ENCODE peak calls at places on chromosomes 6 and 20, in nine cellular contexts. D, Y, L, J, K, R, E, N and V are unnamed samples. For H3K4me1, the result is how much of the 10 kb centered on the place peaks cover.

GRCh38 chr6:14502551-14502950 is 385.0 kb downstream of the CD83 start:
- DNase-seq in L (no peak), K (no peak), E (no peak), D (no peak), N (no peak), J (no peak), R (no peak), Y (no peak), V (no peak)

GRCh38 chr6:73382462-73383113 is 12.0 kb upstream of the DDX43 start:
- DNase-seq in D (peak), L (no peak), E (no peak), N (no peak), Y (no peak), J (no peak), K (no peak), R (no peak), V (no peak)

GRCh38 chr20:51416532-51417244 is 125.8 kb downstream of the NFATC2 start:
- DNase-seq in N (no peak), E (no peak), R (no peak), K (no peak), D (no peak), Y (no peak), L (no peak), J (no peak), V (no peak)

GRCh38 chr20:13771853-13772453 is 12.8 kb downstream of the ESF1 start:
- DNase-seq in Y (peak), E (no peak), J (no peak), R (peak), N (no peak), D (peak), L (no peak), K (no peak), V (no peak)

GRCh38 chr20:37345339-37346231 is at the start of gene SRC:
- DNase-seq in Y (peak), R (peak), D (peak), K (peak), J (peak), E (peak), L (peak), N (no peak), V (peak)

GRCh38 chr20:50762045-50762422 is 30.7 kb downstream of the PARD6B start:
- DNase-seq in E (no peak), R (no peak), J (no peak), Y (no peak), L (no peak), D (no peak), N (no peak), K (no peak), V (no peak)

GRCh38 chr6:120108061-120108795 is 758.7 kb upstream of the MAN1A1 start:
- DNase-seq in N (no peak), L (no peak), D (no peak), K (no peak), R (no peak), J (no peak), E (no peak), Y (no peak), V (no peak)

GRCh38 chr6:17780071-17780470 is 73.3 kb upstream of the NUP153 start:
- DNase-seq in Y (no peak), R (no peak), D (no peak), L (no peak), N (no peak), J (no peak), K (no peak), E (no peak), V (no peak)

GRCh38 chr6:121522265-121522664 is 86.8 kb downstream of the GJA1 start:
- DNase-seq in L (no peak), N (peak), K (no peak), R (peak), D (peak), E (no peak), J (no peak), Y (no peak), V (no peak)

GRCh38 chr20:45096781-45097180 is 4.1 kb downstream of the KCNS1 start:
- DNase-seq in E (no peak), K (no peak), J (no peak), L (no peak), D (no peak), N (no peak), R (no peak), Y (no peak), V (no peak)

GRCh38 chr6:153051801-153052200 is 49.3 kb upstream of the MTRF1L start:
- DNase-seq in J (no peak), N (no peak), K (no peak), Y (no peak), E (no peak), L (no peak), R (no peak), D (no peak), V (no peak)

GRCh38 chr6:57423468-57423867 is 106.0 kb downstream of the PRIM2 start:
- DNase-seq in N (no peak), Y (no peak), D (peak), E (no peak), K (peak), J (peak), L (no peak), R (no peak), V (no peak)

GRCh38 chr6:153087436-153087835 is 43.6 kb downstream of the RGS17 start:
- DNase-seq in Y (no peak), N (no peak), D (no peak), E (no peak), R (no peak), K (no peak), L (no peak), J (no peak), V (no peak)

GRCh38 chr6:2351807-2352431 is 106.5 kb upstream of the GMDS start:
- DNase-seq in L (no peak), Y (no peak), R (no peak), E (no peak), N (no peak), J (no peak), K (no peak), D (no peak), V (no peak)

GRCh38 chr6:5084787-5085637 is at the start of gene PPP1R3G:
- DNase-seq in J (peak), E (no peak), R (peak), K (no peak), L (peak), Y (no peak), D (peak), N (no peak), V (peak)

GRCh38 chr6:49980898-49981297 is 11.5 kb upstream of the DEFB113 start:
- DNase-seq in Y (no peak), E (no peak), N (no peak), J (no peak), D (peak), R (no peak), L (no peak), K (no peak), V (no peak)

GRCh38 chr6:113381957-113382356 is 475.2 kb upstream of the MARCKS start:
- DNase-seq in L (no peak), E (no peak), Y (no peak), J (no peak), N (no peak), K (no peak), R (peak), D (peak), V (peak)

GRCh38 chr6:111727798-111728197 is 122.1 kb upstream of the TRAF3IP2 start:
- DNase-seq in N (no peak), Y (no peak), E (no peak), L (no peak), R (no peak), D (peak), J (no peak), K (no peak), V (no peak)

GRCh38 chr6:170147056-170147787 is 143.7 kb downstream of the DLL1 start:
- DNase-seq in E (peak), R (no peak), K (no peak), D (no peak), J (no peak), L (no peak), Y (no peak), N (no peak), V (no peak)

GRCh38 chr6:80223743-80224212 is 117.3 kb downstream of the BCKDHB start:
- DNase-seq in D (no peak), R (no peak), Y (no peak), J (no peak), K (no peak), N (no peak), L (no peak), E (no peak), V (no peak)

GRCh38 chr20:36312724-36313441 is 6.7 kb downstream of the DLGAP4 start:
- DNase-seq in L (no peak), D (no peak), K (no peak), Y (no peak), E (peak), N (no peak), R (no peak), J (no peak), V (no peak)

GRCh38 chr6:83853968-83854501 is 875 bp downstream of the RIPPLY2 start:
- DNase-seq in L (no peak), J (peak), E (no peak), R (no peak), K (no peak), Y (no peak), N (no peak), D (no peak), V (no peak)

GRCh38 chr6:155330133-155330734 is 15.9 kb upstream of the TFB1M start:
- DNase-seq in E (no peak), L (no peak), N (no peak), D (no peak), K (no peak), R (no peak), J (no peak), Y (no peak), V (no peak)

GRCh38 chr6:30679765-30680535 is 6.5 kb downstream of the PPP1R18 start:
- DNase-seq in D (no peak), K (no peak), J (no peak), R (no peak), L (no peak), Y (no peak), N (no peak), E (no peak), V (no peak)

GRCh38 chr20:53161473-53161872 is 189.3 kb downstream of the TSHZ2 start:
- DNase-seq in N (no peak), R (no peak), D (no peak), K (no peak), L (no peak), E (no peak), J (no peak), Y (no peak), V (no peak)

GRCh38 chr6:25034477-25034876 is 98.7 kb upstream of the RIPOR2 start:
- DNase-seq in N (no peak), E (no peak), D (no peak), R (no peak), L (no peak), K (no peak), Y (no peak), J (no peak), V (no peak)

GRCh38 chr6:22668307-22668706 is 98.9 kb downstream of the HDGFL1 start:
- DNase-seq in L (no peak), D (no peak), E (no peak), R (no peak), N (no peak), J (no peak), K (no peak), Y (no peak), V (no peak)

GRCh38 chr20:10594286-10594868 is 79.4 kb downstream of the JAG1 start:
- DNase-seq in L (no peak), K (no peak), Y (no peak), E (no peak), N (no peak), J (no peak), R (no peak), D (no peak), V (no peak)

GRCh38 chr6:56040875-56041274 is 165.5 kb upstream of the BMP5 start:
- DNase-seq in E (no peak), N (no peak), K (no peak), Y (no peak), R (no peak), D (no peak), J (no peak), L (no peak), V (no peak)
- H3K4me1 ChIP-seq in E (under half), N (under half), K (under half), Y (under half), R (under half), D (under half), J (under half), L (under half), V (under half)

DNA sequence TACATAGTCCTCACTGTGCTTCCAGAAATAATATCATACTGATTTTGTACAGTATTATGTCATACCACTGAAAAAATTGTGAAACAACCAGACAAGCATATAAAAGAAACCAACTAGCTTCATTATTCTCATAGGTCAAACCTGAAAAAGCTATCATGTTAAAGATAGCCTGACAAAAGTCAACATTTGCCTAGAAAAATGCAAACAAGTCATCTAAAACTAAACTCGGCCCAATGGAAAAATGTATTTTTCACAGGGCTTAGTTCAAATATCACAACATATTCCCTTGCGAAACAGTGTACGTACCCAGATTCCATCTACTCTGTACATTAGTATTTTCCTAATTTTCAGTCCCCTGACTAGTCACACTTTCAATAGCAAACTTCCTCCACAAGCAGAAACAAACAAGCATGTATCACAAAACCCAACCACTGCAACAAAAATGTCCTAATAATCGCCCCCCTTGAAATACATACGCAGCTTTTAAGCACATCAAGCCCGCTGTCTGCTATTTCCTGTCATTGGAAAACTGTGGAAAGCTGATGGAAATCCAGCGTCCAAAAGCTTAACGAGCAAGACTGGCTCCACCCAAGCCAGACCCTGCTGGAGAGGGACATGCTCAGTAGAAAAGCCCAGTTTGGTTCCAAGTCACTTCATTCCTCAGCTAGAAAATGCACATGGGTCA is 93.1 kb downstream of the EPB41L2 start:
- DNase-seq in K (no peak), Y (no peak), D (peak), L (peak), R (peak), J (no peak), E (no peak), N (no peak), V (peak)
- H3K4me1 ChIP-seq in K (under half), Y (under half), D (under half), L (half or more), R (under half), J (under half), E (under half), N (under half), V (under half)

GRCh38 chr6:82017316-82017715 is 230.2 kb downstream of the IBTK start:
- DNase-seq in Y (no peak), E (no peak), K (peak), J (peak), N (peak), R (peak), D (peak), L (no peak), V (peak)
- H3K4me1 ChIP-seq in Y (under half), E (under half), K (under half), J (under half), N (half or more), R (half or more), D (under half), L (half or more), V (under half)

DNA sequence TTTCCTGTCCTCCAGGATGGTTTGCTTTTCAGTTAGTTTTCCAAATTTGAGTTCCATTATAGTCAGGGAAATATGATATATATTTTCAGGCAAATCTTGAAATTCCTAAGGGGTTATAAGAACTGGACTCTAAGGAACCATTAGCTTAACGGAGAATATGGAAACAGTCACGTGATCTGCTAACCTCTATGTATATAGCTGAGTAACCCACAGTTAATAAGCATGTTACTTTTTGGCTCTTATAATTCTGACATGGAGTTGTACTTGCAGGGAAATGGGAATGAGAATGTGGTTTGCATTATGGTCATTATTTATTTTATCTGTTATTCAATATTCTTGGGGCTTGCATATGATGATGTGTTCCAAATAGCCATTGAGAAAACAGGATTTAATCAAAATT is 23.3 kb downstream of the SOBP start:
- DNase-seq in J (no peak), L (no peak), Y (no peak), R (no peak), N (no peak), K (no peak), E (no peak), D (no peak), V (no peak)
- H3K4me1 ChIP-seq in J (under half), L (under half), Y (under half), R (under half), N (under half), K (under half), E (under half), D (under half), V (under half)

GRCh38 chr6:108564178-108564577 is 3.5 kb downstream of the FOXO3 start:
- DNase-seq in Y (no peak), E (no peak), K (no peak), D (peak), L (no peak), J (no peak), N (no peak), R (peak), V (no peak)
- H3K4me1 ChIP-seq in Y (under half), E (half or more), K (under half), D (under half), L (half or more), J (under half), N (half or more), R (under half), V (under half)

GRCh38 chr20:31594002-31594557 is 11.0 kb upstream of the ID1 start:
- DNase-seq in K (no peak), D (no peak), J (no peak), L (no peak), N (no peak), Y (no peak), R (no peak), E (no peak), V (no peak)

GRCh38 chr20:31595654-31596411 is 9.3 kb upstream of the ID1 start:
- DNase-seq in E (peak), D (peak), J (peak), K (no peak), N (peak), Y (no peak), L (peak), R (peak), V (peak)

GRCh38 chr20:31596831-31597482 is 8.1 kb upstream of the ID1 start:
- DNase-seq in D (peak), N (no peak), L (no peak), J (no peak), Y (no peak), E (no peak), K (no peak), R (no peak), V (no peak)

GRCh38 chr20:31594558-31595379 is 10.3 kb upstream of the ID1 start:
- DNase-seq in R (peak), N (no peak), K (no peak), J (peak), L (peak), D (no peak), Y (no peak), E (no peak), V (no peak)

DNA sequence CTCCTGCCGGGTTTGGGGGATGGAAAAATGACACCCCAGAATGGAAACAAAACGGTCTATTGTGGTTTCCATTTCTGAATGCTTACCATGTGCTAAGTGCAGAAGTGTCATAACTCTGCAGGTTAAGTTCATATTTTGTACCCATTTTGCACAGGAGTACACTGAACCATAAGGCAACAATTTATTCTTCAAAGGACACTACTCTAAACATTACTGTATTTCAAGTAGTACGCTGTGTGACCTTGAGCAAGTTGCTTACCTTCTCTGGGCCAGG is 9.8 kb upstream of the ID1 start:
- DNase-seq in Y (no peak), R (no peak), D (no peak), J (no peak), E (no peak), L (no peak), K (no peak), N (no peak), V (no peak)
- H3K4me1 ChIP-seq in Y (under half), R (under half), D (under half), J (under half), E (under half), L (under half), K (under half), N (under half), V (under half)

GRCh38 chr6:42042108-42042507 is 8.2 kb upstream of the TAF8 start:
- DNase-seq in R (no peak), D (no peak), K (no peak), L (no peak), Y (peak), N (no peak), J (no peak), E (no peak), V (no peak)
- H3K4me1 ChIP-seq in R (under half), D (under half), K (under half), L (half or more), Y (half or more), N (under half), J (under half), E (half or more), V (under half)

GRCh38 chr20:32357869-32358631 is at the start of gene ASXL1:
- DNase-seq in D (peak), L (peak), K (peak), J (peak), E (peak), Y (peak), R (peak), N (peak), V (peak)
- H3K4me1 ChIP-seq in D (under half), L (under half), K (under half), J (under half), E (under half), Y (under half), R (under half), N (under half), V (under half)

DNA sequence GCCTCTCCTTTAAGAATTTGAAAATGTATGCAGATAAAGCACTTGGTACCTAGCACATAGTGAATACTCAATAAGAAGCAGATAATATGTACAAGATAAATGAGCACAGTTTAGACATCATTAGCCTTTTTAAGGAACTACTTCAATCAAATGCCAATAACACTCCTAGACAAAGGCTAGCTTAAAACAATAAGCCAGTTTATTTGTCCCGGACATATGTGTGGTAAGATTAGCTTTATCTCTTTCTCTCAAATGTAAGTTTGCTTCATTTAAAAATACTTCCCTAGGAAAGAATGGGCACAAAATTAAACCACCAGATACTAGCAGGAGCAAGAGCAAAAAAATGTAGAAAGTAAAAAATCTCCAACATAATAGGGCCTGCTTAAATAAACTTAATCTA is 73.8 kb downstream of the MAP3K5 start:
- DNase-seq in R (peak), N (no peak), E (no peak), Y (no peak), J (no peak), L (no peak), K (no peak), D (no peak), V (no peak)
- H3K4me1 ChIP-seq in R (under half), N (under half), E (under half), Y (under half), J (under half), L (under half), K (under half), D (under half), V (under half)

DNA sequence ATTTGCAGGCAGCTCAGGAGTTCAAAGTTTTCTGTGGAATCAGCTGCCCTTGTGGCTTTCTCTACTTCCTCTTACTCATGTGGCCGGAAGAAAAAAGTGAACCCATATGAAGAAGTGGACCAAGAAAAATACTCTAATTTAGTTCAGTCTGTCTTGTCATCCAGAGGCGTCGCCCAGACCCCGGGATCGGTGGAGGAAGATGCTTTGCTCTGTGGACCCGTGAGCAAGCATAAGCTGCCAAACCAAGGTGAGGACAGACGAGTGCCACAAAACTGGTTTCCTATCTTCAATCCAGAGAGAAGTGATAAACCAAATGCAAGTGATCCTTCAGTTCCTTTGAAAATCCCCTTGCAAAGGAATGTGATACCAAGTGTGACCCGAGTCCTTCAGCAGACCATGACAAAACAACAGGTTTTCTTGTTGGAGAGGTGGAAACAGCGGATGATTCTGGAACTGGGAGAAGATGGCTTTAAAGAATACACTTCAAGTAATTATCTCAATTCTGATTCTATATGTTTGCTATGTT is 1.1 kb downstream of the MGME1 start:
- DNase-seq in R (peak), D (no peak), N (no peak), E (no peak), L (no peak), J (no peak), Y (no peak), K (no peak), V (peak)
- H3K4me1 ChIP-seq in R (half or more), D (under half), N (half or more), E (half or more), L (half or more), J (under half), Y (under half), K (under half), V (under half)